ENCODE peak calls at places on chromosomes 6 and 20, in four cellular contexts. One of them, this sample, is unnamed.

GRCh38 chr20:58888521-58889333 is 36.2 kb downstream of the GNAS start:
- DNase-seq in upper lobe of right lung: peak; percentile 93
- DNase-seq in A549: no peak
- DNase-seq in tibial artery: peak; percentile 89
- DNase-seq in this sample: no peak

GRCh38 chr6:25150031-25150430 is 129.1 kb upstream of the CARMIL1 start:
- DNase-seq in upper lobe of right lung: no peak
- DNase-seq in A549: no peak
- DNase-seq in tibial artery: no peak
- DNase-seq in this sample: no peak

GRCh38 chr6:140879861-140880260 is 1252.9 kb upstream of the GJE1 start:
- DNase-seq in tibial artery: no peak
- DNase-seq in upper lobe of right lung: no peak
- DNase-seq in A549: peak; percentile 8
- DNase-seq in this sample: peak; percentile 13

GRCh38 chr6:5123296-5124135 is 38.4 kb downstream of the PPP1R3G start:
- DNase-seq in upper lobe of right lung: no peak
- DNase-seq in A549: no peak
- DNase-seq in tibial artery: no peak
- DNase-seq in this sample: no peak

GRCh38 chr20:44990957-44991356 is 24.6 kb downstream of the STK4 start:
- DNase-seq in tibial artery: no peak
- DNase-seq in A549: no peak
- DNase-seq in upper lobe of right lung: no peak
- DNase-seq in this sample: no peak

GRCh38 chr6:97186416-97186999 is 96.5 kb downstream of the MMS22L start:
- DNase-seq in upper lobe of right lung: peak; percentile 61
- DNase-seq in tibial artery: peak; percentile 61
- DNase-seq in A549: peak; percentile 56
- DNase-seq in this sample: peak; percentile 38

GRCh38 chr6:38860041-38860440 is 144.9 kb downstream of the DNAH8 start:
- DNase-seq in tibial artery: no peak
- DNase-seq in A549: no peak
- DNase-seq in upper lobe of right lung: no peak
- DNase-seq in this sample: no peak

GRCh38 chr20:50481741-50482140 is 28.4 kb upstream of the PTPN1 start:
- DNase-seq in A549: no peak
- DNase-seq in tibial artery: no peak
- DNase-seq in upper lobe of right lung: no peak
- DNase-seq in this sample: no peak

GRCh38 chr6:2918936-2919335 is 15.8 kb upstream of the SERPINB9 start:
- DNase-seq in upper lobe of right lung: peak; percentile 46
- DNase-seq in tibial artery: no peak
- DNase-seq in A549: no peak
- DNase-seq in this sample: no peak

GRCh38 chr6:31779908-31780307 is 2.8 kb upstream of the VWA7 start:
- DNase-seq in A549: no peak
- DNase-seq in upper lobe of right lung: no peak
- DNase-seq in tibial artery: no peak
- DNase-seq in this sample: no peak

GRCh38 chr6:1390071-1390804 is 862 bp downstream of the FOXF2 start:
- DNase-seq in A549: peak; percentile 33
- DNase-seq in upper lobe of right lung: peak; percentile 69
- DNase-seq in tibial artery: no peak
- DNase-seq in this sample: no peak

GRCh38 chr20:64038252-64038578 is 2.2 kb downstream of the C20orf204 start:
- DNase-seq in A549: no peak
- DNase-seq in tibial artery: no peak
- DNase-seq in upper lobe of right lung: no peak
- DNase-seq in this sample: no peak

GRCh38 chr20:50870572-50871161 is 60.6 kb downstream of the ADNP start:
- DNase-seq in tibial artery: no peak
- DNase-seq in upper lobe of right lung: no peak
- DNase-seq in A549: no peak
- DNase-seq in this sample: no peak

GRCh38 chr6:166402582-166403277 is 20.0 kb upstream of the MPC1 start:
- DNase-seq in upper lobe of right lung: no peak
- DNase-seq in A549: no peak
- DNase-seq in tibial artery: peak; percentile 27
- DNase-seq in this sample: no peak

GRCh38 chr6:34237722-34238506 is 1.2 kb downstream of the HMGA1 start:
- DNase-seq in upper lobe of right lung: peak; percentile 81
- DNase-seq in tibial artery: peak; percentile 69
- DNase-seq in A549: peak; percentile 62
- DNase-seq in this sample: no peak

GRCh38 chr20:38674178-38675133 is 49.8 kb upstream of the SLC32A1 start:
- DNase-seq in A549: no peak
- DNase-seq in tibial artery: no peak
- DNase-seq in upper lobe of right lung: peak; percentile 69
- DNase-seq in this sample: peak; percentile 8

GRCh38 chr6:4565301-4566250 is 210.6 kb upstream of the CDYL start:
- DNase-seq in upper lobe of right lung: no peak
- DNase-seq in tibial artery: no peak
- DNase-seq in A549: no peak
- DNase-seq in this sample: no peak

GRCh38 chr20:14922503-14923267 is 585.3 kb upstream of the FLRT3 start:
- DNase-seq in upper lobe of right lung: no peak
- DNase-seq in tibial artery: no peak
- DNase-seq in A549: no peak
- DNase-seq in this sample: no peak

GRCh38 chr20:32622585-32623468 is 37.7 kb upstream of the NOL4L start:
- DNase-seq in tibial artery: no peak
- DNase-seq in upper lobe of right lung: no peak
- DNase-seq in A549: no peak
- DNase-seq in this sample: no peak

GRCh38 chr6:38142178-38142902 is 322.8 kb downstream of the ZFAND3 start:
- DNase-seq in A549: no peak
- DNase-seq in tibial artery: no peak
- DNase-seq in upper lobe of right lung: peak; percentile 31
- DNase-seq in this sample: no peak

GRCh38 chr6:87697581-87698552 is 4.2 kb downstream of the AKIRIN2 start:
- DNase-seq in tibial artery: no peak
- DNase-seq in A549: no peak
- DNase-seq in upper lobe of right lung: no peak
- DNase-seq in this sample: peak; percentile 74

GRCh38 chr6:85404497-85405174 is 45.2 kb upstream of the NT5E start:
- DNase-seq in tibial artery: no peak
- DNase-seq in upper lobe of right lung: no peak
- DNase-seq in A549: peak; percentile 90
- DNase-seq in this sample: peak; percentile 79

GRCh38 chr6:70669133-70669532 is 1.4 kb downstream of the SMAP1 start:
- DNase-seq in upper lobe of right lung: no peak
- DNase-seq in tibial artery: no peak
- DNase-seq in A549: no peak
- DNase-seq in this sample: no peak
- H3K4me3 ChIP-seq in upper lobe of right lung: peak overlapping the region; percentile 95
- H3K4me3 ChIP-seq in tibial artery: peak overlapping the region; percentile 93
- H3K4me3 ChIP-seq in A549: peak overlapping the region; percentile 77
- H3K4me3 ChIP-seq in this sample: peak overlapping the region; percentile 88

DNA sequence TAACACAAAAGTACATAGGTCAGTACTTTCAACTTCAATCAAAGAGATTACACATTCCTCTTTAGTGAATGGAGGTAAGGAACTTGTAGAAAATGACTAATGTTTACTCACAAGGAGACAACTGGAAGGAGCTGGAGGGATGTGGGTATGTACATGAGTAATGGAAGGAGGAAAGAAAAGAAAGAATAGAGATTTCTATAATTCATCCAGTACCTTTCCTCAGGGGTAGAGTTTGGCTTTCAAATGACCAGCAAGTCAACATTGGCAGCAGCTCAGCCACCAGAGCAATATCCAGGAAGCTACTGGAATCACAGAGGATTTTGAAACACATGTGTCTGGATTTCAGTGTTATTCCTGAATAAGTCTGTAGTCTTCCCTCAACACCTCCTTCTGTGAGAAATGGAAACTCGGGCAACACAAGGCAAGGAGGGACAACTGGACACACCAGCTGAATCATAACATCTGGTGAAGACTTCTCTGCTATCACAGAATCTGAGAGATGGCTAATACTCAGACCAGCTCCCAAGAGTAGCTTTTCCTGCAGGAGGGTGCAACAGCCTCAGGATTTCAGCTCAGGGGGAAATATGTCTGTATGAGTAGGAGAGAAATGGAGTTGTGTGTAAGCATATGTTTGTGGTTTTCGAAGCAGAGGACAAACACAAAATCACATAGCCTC is 98.8 kb downstream of the HAO1 start:
- DNase-seq in tibial artery: no peak
- DNase-seq in upper lobe of right lung: no peak
- DNase-seq in A549: peak; percentile 70
- DNase-seq in this sample: peak; percentile 7
- H3K27ac ChIP-seq in tibial artery: no peak overlapping the region
- H3K27ac ChIP-seq in upper lobe of right lung: no peak overlapping the region
- H3K27ac ChIP-seq in A549: peak overlapping the region; percentile 78
- H3K27ac ChIP-seq in this sample: no peak overlapping the region

GRCh38 chr20:4721719-4722118 is at the start of gene PRND:
- DNase-seq in tibial artery: no peak
- DNase-seq in A549: no peak
- DNase-seq in upper lobe of right lung: no peak
- DNase-seq in this sample: no peak

GRCh38 chr20:4720121-4720976 is 1.4 kb upstream of the PRND start:
- DNase-seq in tibial artery: peak; percentile 76
- DNase-seq in upper lobe of right lung: peak; percentile 81
- DNase-seq in A549: peak; percentile 68
- DNase-seq in this sample: peak; percentile 43

GRCh38 chr20:4722571-4722970 is 862 bp downstream of the PRND start:
- DNase-seq in upper lobe of right lung: no peak
- DNase-seq in A549: no peak
- DNase-seq in tibial artery: no peak
- DNase-seq in this sample: no peak

GRCh38 chr20:4719190-4719589 is 2.5 kb upstream of the PRND start:
- DNase-seq in tibial artery: no peak
- DNase-seq in A549: no peak
- DNase-seq in upper lobe of right lung: no peak
- DNase-seq in this sample: no peak

DNA sequence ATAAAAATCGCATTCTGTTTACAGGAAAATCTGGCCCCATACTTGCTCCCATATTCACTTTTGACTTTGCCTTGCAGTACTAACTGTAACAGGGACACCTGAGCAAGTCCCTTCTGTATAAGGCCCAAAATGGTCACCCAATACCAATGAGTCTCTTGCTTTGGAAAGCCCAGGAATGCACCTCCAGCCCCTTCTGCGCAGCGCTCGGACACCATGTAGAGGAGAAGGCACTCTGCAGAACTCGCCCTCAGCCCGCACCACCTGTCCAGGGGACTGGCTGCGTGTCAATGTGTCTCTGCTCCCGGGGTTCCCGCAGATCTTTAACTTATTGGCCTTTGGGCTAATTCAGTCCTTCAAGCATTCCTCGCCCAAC is 746 bp upstream of the PRND start:
- DNase-seq in upper lobe of right lung: no peak
- DNase-seq in tibial artery: no peak
- DNase-seq in A549: no peak
- DNase-seq in this sample: no peak
- TF ChIP-seq CTCF in upper lobe of right lung: peak; percentile 3
- TF ChIP-seq CTCF in tibial artery: no peak
- TF ChIP-seq CTCF in A549: peak; percentile 26
- TF ChIP-seq CTCF in this sample: no peak

GRCh38 chr6:147449405-147450161 is 58.9 kb upstream of the SAMD5 start:
- DNase-seq in upper lobe of right lung: no peak
- DNase-seq in A549: no peak
- DNase-seq in tibial artery: no peak
- DNase-seq in this sample: no peak

GRCh38 chr6:147448775-147449174 is 59.7 kb upstream of the SAMD5 start:
- DNase-seq in tibial artery: no peak
- DNase-seq in upper lobe of right lung: no peak
- DNase-seq in A549: no peak
- DNase-seq in this sample: no peak

GRCh38 chr6:147448212-147448611 is 60.3 kb upstream of the SAMD5 start:
- DNase-seq in tibial artery: no peak
- DNase-seq in upper lobe of right lung: no peak
- DNase-seq in A549: no peak
- DNase-seq in this sample: no peak
- H3K4me3 ChIP-seq in tibial artery: no peak overlapping the region
- H3K4me3 ChIP-seq in upper lobe of right lung: no peak overlapping the region
- H3K4me3 ChIP-seq in A549: no peak overlapping the region
- H3K4me3 ChIP-seq in this sample: no peak overlapping the region

GRCh38 chr6:56751604-56752003 is 108.9 kb upstream of the DST start:
- DNase-seq in tibial artery: no peak
- DNase-seq in A549: no peak
- DNase-seq in upper lobe of right lung: no peak
- DNase-seq in this sample: no peak
- H3K27ac ChIP-seq in tibial artery: no peak overlapping the region
- H3K27ac ChIP-seq in A549: peak overlapping the region; percentile 53
- H3K27ac ChIP-seq in upper lobe of right lung: no peak overlapping the region
- H3K27ac ChIP-seq in this sample: no peak overlapping the region

This sample was measured in AG04450.